ENCODE peak calls at places on chromosomes 3 and 15, in seven cellular contexts. O is pancreas; D is brain microvascular endothelial cell; B is CD8-positive, alpha-beta T cell; I is upper lobe of right lung; P is tibial artery; H is mammary epithelial cell. M is an unnamed sample.

GRCh38 chr3:14929310-14930070 is 17.9 kb upstream of the NR2C2 start:
- DNase-seq in D (no peak), I (no peak), H (no peak), P (no peak), B (no peak), O (no peak), M (no peak)

GRCh38 chr15:72009207-72009606 is 108.7 kb downstream of the MYO9A start:
- DNase-seq in B (no peak), D (no peak), H (no peak), P (no peak), I (peak), O (no peak), M (no peak)

GRCh38 chr15:68431792-68432401 is at the start of gene ITGA11:
- DNase-seq in H (peak), I (peak), D (peak), B (no peak), O (peak), P (peak), M (peak)

GRCh38 chr3:183123891-183124290 is 24.6 kb upstream of the MCCC1 start:
- DNase-seq in P (no peak), B (no peak), D (no peak), O (no peak), I (no peak), H (peak), M (no peak)

GRCh38 chr15:98647774-98648653 is at the start of gene IGF1R:
- DNase-seq in B (peak), O (peak), I (peak), P (peak), D (peak), H (peak), M (peak)

GRCh38 chr3:48561045-48561736 is 2.4 kb downstream of the UCN2 start:
- DNase-seq in B (no peak), P (peak), I (peak), D (peak), H (no peak), O (no peak), M (peak)

GRCh38 chr3:87175662-87176230 is 51.4 kb upstream of the CHMP2B start:
- DNase-seq in P (no peak), B (no peak), I (no peak), D (no peak), H (no peak), O (no peak), M (no peak)

GRCh38 chr3:132253262-132253878 is 63.8 kb upstream of the ACP3 start:
- DNase-seq in O (no peak), I (no peak), B (no peak), P (no peak), D (peak), H (peak), M (no peak)

GRCh38 chr3:184549793-184550585 is 11.6 kb upstream of the EPHB3 start:
- DNase-seq in B (no peak), P (no peak), H (peak), D (no peak), O (no peak), I (no peak), M (peak)

GRCh38 chr15:81360491-81360890 is 13.5 kb downstream of the TMC3 start:
- DNase-seq in B (no peak), P (no peak), O (no peak), I (no peak), H (no peak), D (no peak), M (no peak)

GRCh38 chr15:88028024-88028423 is 228.5 kb downstream of the NTRK3 start:
- DNase-seq in I (no peak), D (no peak), P (no peak), O (no peak), H (no peak), B (no peak), M (no peak)

GRCh38 chr3:131222599-131222998 is 159.0 kb upstream of the NUDT16 start:
- DNase-seq in P (no peak), H (no peak), D (no peak), O (no peak), B (no peak), I (no peak), M (no peak)

DNA sequence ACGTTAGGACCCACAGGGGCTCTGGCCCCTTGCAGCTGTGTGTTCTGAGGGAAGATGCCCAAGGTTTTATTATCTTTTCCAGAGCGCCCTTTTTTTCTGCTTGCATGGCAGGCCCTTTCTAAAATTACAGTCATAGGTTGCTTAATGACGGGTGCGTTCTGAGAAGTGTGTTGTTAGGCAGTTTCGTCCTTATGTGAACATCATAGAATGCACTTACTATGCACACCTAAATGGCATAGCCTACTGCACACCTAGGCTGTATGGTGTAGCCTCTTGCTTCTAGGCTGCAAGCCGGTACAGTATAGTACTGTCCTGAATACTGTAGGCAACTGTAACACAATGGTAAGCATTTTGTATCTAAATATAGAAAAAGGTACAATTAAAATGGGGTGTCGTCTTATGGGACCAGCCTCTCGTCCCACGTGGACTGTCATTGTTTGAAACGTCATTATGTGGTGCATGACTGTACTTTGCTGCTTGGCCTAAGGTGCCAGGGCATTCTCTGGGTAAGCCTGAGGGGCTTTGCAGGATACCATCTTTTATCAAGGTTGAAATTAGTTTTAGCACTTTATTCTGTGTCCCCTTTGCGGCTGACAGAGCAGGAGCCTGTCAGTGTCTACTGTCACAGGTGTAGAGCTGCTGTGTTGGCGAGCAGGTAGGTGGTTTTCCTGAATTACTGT is 10.9 kb downstream of the KLF13 start:
- DNase-seq in D (no peak), H (no peak), O (no peak), P (no peak), B (no peak), I (peak), M (peak)
- H3K27ac ChIP-seq in D (no peak), H (no peak), O (no peak), P (peak), B (no peak), I (peak), M (peak)

GRCh38 chr3:4588410-4588809 is 95.3 kb downstream of the ITPR1 start:
- DNase-seq in O (no peak), H (peak), I (no peak), D (peak), P (no peak), B (no peak), M (no peak)

GRCh38 chr3:4587838-4588105 is 94.6 kb downstream of the ITPR1 start:
- DNase-seq in D (no peak), B (no peak), O (no peak), P (no peak), I (no peak), H (no peak), M (no peak)

GRCh38 chr3:4586381-4586780 is 93.2 kb downstream of the ITPR1 start:
- DNase-seq in H (no peak), I (no peak), O (no peak), B (no peak), D (no peak), P (no peak), M (no peak)

GRCh38 chr3:4589475-4590111 is 96.4 kb downstream of the ITPR1 start:
- DNase-seq in H (no peak), B (no peak), O (no peak), D (no peak), P (no peak), I (no peak), M (no peak)

DNA sequence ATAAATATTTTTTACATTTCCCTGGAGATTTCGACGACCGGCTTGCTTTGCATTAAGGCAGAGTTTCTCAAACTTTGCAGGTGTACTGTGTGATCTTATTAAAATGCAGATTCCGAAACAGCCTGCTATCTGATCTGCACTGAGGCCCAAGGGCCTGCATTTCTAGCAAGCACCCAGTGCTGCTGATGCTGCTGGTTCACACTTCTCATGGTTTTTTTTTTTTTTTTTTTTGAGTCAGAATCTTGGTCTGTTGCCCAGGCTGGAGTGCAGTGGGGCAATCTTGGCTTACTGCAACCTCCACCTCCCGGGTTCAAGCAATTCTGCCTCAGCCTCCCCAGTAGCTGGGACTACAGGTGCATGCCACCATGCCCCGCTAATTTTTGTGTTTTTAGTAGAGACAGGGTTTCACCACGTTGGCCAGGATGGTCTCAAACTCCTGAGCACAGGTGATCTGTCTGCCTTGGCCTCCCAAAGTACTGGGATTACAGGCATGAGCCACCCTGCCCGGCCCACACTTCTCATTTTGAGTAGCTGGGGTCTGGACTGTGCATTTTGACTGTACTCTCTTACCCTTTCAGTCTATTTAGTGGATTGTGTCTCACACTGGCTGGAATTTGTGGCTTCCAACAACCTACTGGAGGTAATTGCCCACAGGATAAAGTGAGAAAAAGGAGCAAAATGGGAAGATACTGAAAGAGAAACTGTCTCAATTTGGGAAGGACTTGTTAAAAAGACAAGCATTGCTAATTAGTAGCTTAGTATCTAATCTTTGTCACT is 94.1 kb downstream of the ITPR1 start:
- DNase-seq in O (no peak), P (no peak), D (no peak), H (no peak), B (no peak), I (no peak), M (no peak)
- TF ChIP-seq CTCF in O (no peak), P (no peak), D (no peak), H (no peak), B (no peak), I (no peak), M (no peak)

GRCh38 chr3:166445865-166446264 is 608.6 kb upstream of the BCHE start:
- DNase-seq in I (no peak), H (peak), D (no peak), P (no peak), B (no peak), O (no peak), M (no peak)
- H3K27ac ChIP-seq in I (no peak), H (peak), D (no peak), P (no peak), B (no peak), O (no peak), M (no peak)

GRCh38 chr3:11847035-11847394 is 330 bp upstream of the TAMM41 start:
- DNase-seq in B (no peak), O (no peak), P (no peak), H (no peak), I (no peak), D (no peak), M (no peak)
- TF ChIP-seq CTCF in B (no peak), O (no peak), P (no peak), H (no peak), I (no peak), D (no peak), M (no peak)

GRCh38 chr3:149816986-149817385 is 4.0 kb downstream of the RNF13 start:
- DNase-seq in I (no peak), H (peak), P (no peak), O (no peak), B (no peak), D (no peak), M (no peak)

GRCh38 chr3:149815318-149815717 is 2.3 kb downstream of the RNF13 start:
- DNase-seq in H (no peak), I (no peak), O (no peak), P (no peak), B (no peak), D (no peak), M (no peak)

GRCh38 chr3:149813367-149814281 is 609 bp downstream of the RNF13 start:
- DNase-seq in H (peak), I (peak), O (no peak), D (peak), P (peak), B (no peak), M (no peak)

GRCh38 chr3:149816326-149816725 is 3.3 kb downstream of the RNF13 start:
- DNase-seq in I (no peak), P (no peak), B (no peak), O (no peak), H (no peak), D (no peak), M (no peak)

GRCh38 chr3:149815728-149816127 is 2.7 kb downstream of the RNF13 start:
- DNase-seq in P (no peak), O (no peak), D (no peak), H (no peak), B (no peak), I (no peak), M (no peak)
- H3K27ac ChIP-seq in P (peak), O (no peak), D (no peak), H (peak), B (no peak), I (peak), M (peak)

DNA sequence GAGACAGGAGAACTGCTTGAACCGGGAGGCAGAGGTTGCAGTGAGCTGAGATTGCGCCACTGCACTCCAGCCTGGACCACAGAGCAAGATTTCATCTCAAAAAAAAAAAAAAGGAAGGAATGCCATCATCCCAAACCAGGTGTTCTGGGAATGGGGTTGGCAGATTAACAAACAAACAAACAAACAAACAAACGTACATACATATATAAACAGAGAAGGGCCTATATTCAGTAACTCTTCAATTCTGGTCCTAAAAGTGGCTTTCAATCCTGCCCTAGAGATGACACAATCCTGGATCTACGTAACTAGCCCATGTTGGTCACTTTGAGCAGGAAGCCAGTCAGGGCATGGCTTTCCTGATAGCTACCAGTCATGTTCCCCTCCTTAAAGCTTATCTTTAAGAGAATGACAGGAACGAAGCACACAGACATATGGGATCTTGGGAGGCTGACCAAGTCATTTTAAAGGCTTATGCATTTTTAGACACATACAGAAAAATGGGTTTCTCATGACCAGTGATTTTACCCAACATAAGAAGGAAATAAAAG is 29.9 kb upstream of the RAB11A start:
- DNase-seq in O (no peak), D (no peak), I (no peak), P (no peak), B (no peak), H (no peak), M (no peak)
- TF ChIP-seq CTCF in O (no peak), D (no peak), I (no peak), P (no peak), B (no peak), H (no peak), M (no peak)

DNA sequence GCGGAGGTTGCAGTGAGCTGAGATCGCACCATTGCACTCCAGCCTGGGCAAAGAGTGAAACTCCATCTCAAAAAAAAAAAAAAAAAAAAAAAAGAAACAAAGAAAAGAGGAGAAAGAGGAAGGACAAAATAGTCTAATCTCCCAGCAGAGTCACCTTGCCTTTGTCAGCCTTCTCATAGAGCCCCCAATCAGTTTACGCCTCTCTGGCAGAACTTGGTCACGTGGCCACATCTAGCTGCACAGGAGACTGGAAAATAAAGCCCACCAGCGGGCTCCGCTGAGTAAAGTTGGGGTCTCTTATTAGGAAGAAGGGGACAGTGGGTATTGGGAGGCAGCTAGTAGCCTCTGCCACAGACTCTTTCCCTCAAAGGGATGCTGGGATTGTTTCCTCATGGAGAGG is 41.9 kb downstream of the USP13 start:
- DNase-seq in O (no peak), I (no peak), D (no peak), B (no peak), P (no peak), H (no peak), M (no peak)
- H3K27ac ChIP-seq in O (no peak), I (no peak), D (no peak), B (no peak), P (no peak), H (no peak), M (no peak)